ENCODE peak calls at places on chromosome 1, in six cellular contexts. Q is AG08395; N is stimulated activated CD8-positive, alpha-beta memory T cell treated with anti-CD3 and anti-CD28 coated beads, Interleukin-4, amount 100 ng/mL, for 24 hours; G is mesothelial cell of epicardium; T is amygdala; W is T-cell. A is an unnamed sample.

GRCh38 chr1:87914396-87914795 is 585.7 kb downstream of the LMO4 start:
- DNase-seq in Q (no peak), W (no peak), T (no peak), G (no peak), N (no peak), A (no peak)

GRCh38 chr1:145846191-145846590 is 761 bp downstream of the NUDT17 start:
- DNase-seq in W (no peak), Q (peak; percentile 57), T (peak; percentile 6), G (no peak), N (no peak), A (peak; percentile 6)

GRCh38 chr1:11571906-11572616 is 82.2 kb downstream of the FBXO2 start:
- DNase-seq in T (no peak), Q (no peak), W (no peak), N (no peak), G (no peak), A (no peak)

GRCh38 chr1:244837597-244838258 is 2.3 kb downstream of the COX20 start:
- DNase-seq in Q (no peak), T (no peak), N (no peak), W (no peak), G (no peak), A (peak; percentile 67)

GRCh38 chr1:247269075-247269580 is 13.3 kb downstream of the VN1R5 start:
- DNase-seq in N (no peak), G (no peak), Q (no peak), T (no peak), W (no peak), A (no peak)

GRCh38 chr1:46517932-46518498 is 28.4 kb downstream of the DMBX1 start:
- DNase-seq in T (no peak), W (no peak), N (no peak), Q (no peak), G (no peak), A (no peak)

GRCh38 chr1:36175137-36176095 is 19.5 kb downstream of the MAP7D1 start:
- DNase-seq in G (no peak), Q (peak; percentile 44), T (peak; percentile 7), W (no peak), N (no peak), A (no peak)

GRCh38 chr1:3369437-3370076 is 84.9 kb upstream of the ARHGEF16 start:
- DNase-seq in G (no peak), N (no peak), W (no peak), T (no peak), Q (peak; percentile 95), A (no peak)

GRCh38 chr1:185045793-185046441 is 559 bp downstream of the RNF2 start:
- DNase-seq in T (peak; percentile 58), W (no peak), N (peak; percentile 4), G (peak; percentile 69), Q (peak; percentile 46), A (no peak)

GRCh38 chr1:68454534-68454933 is 4.8 kb upstream of the RPE65 start:
- DNase-seq in Q (no peak), W (no peak), T (no peak), N (no peak), G (no peak), A (no peak)

GRCh38 chr1:152148051-152148450 is 11.0 kb downstream of the RPTN start:
- DNase-seq in N (no peak), G (no peak), T (no peak), Q (no peak), W (no peak), A (no peak)

GRCh38 chr1:3570081-3570986 is 41.0 kb downstream of the MEGF6 start:
- DNase-seq in T (no peak), Q (no peak), N (no peak), G (no peak), W (no peak), A (no peak)

GRCh38 chr1:58895082-58895481 is 111.2 kb upstream of the JUN start:
- DNase-seq in N (no peak), W (no peak), G (no peak), Q (no peak), T (no peak), A (no peak)

GRCh38 chr1:84373446-84374141 is 24.7 kb upstream of the DNASE2B start:
- DNase-seq in G (no peak), T (no peak), N (no peak), W (no peak), Q (no peak), A (no peak)

GRCh38 chr1:3762873-3763228 is 9.7 kb upstream of the SMIM1 start:
- DNase-seq in G (no peak), W (no peak), N (no peak), T (no peak), Q (no peak), A (no peak)

GRCh38 chr1:195714248-195714647 is 894.0 kb downstream of the KCNT2 start:
- DNase-seq in W (no peak), Q (peak; percentile 53), T (no peak), N (no peak), G (no peak), A (peak; percentile 80)

GRCh38 chr1:156160744-156161181 is 7.4 kb downstream of the SEMA4A start:
- DNase-seq in W (peak; percentile 49), T (peak; percentile 46), N (peak; percentile 66), Q (peak; percentile 85), G (peak; percentile 71), A (no peak)

GRCh38 chr1:185338719-185339622 is 21.9 kb upstream of the IVNS1ABP start:
- DNase-seq in G (no peak), T (no peak), N (no peak), Q (no peak), W (peak; percentile 61), A (peak; percentile 94)

GRCh38 chr1:235642943-235643371 is 6.6 kb downstream of the GNG4 start:
- DNase-seq in Q (no peak), T (no peak), G (no peak), N (no peak), W (no peak), A (no peak)

GRCh38 chr1:65985393-65986066 is 192.8 kb downstream of the PDE4B start:
- DNase-seq in T (no peak), N (no peak), Q (no peak), W (no peak), G (no peak), A (no peak)

GRCh38 chr1:26360807-26361604 is 7.1 kb upstream of the CRYBG2 start:
- DNase-seq in W (no peak), G (no peak), T (no peak), Q (no peak), N (no peak), A (no peak)

A was measured in MV-4-11.